ENCODE peak calls at places on chromosome 7, in six cellular contexts. F is GM12865; N is CD8-positive, alpha-beta T cell; Z is upper lobe of right lung; W is Panc1; E is A549. G is an unnamed sample.

GRCh38 chr7:121744877-121745276 is 128.1 kb upstream of the PTPRZ1 start:
- DNase-seq in F (no peak), N (no peak), Z (no peak), W (no peak), E (no peak), G (no peak)

GRCh38 chr7:70259497-70259896 is 661.2 kb downstream of the AUTS2 start:
- DNase-seq in F (no peak), N (no peak), Z (no peak), W (no peak), E (no peak), G (no peak)

GRCh38 chr7:753190-753589 is 26.1 kb upstream of the PRKAR1B start:
- DNase-seq in F (no peak), N (no peak), Z (peak), W (no peak), E (no peak), G (no peak)

GRCh38 chr7:47256016-47256415 is 325.9 kb downstream of the TNS3 start:
- DNase-seq in F (no peak), N (no peak), Z (no peak), W (no peak), E (no peak), G (no peak)

GRCh38 chr7:85095816-85096215 is 91.0 kb downstream of the SEMA3D start:
- DNase-seq in F (no peak), N (no peak), Z (no peak), W (no peak), E (no peak), G (no peak)

GRCh38 chr7:36277247-36277542 is 112.5 kb upstream of the ANLN start:
- DNase-seq in F (no peak), N (peak), Z (no peak), W (no peak), E (no peak), G (no peak)

GRCh38 chr7:42016517-42016916 is 220.5 kb downstream of the GLI3 start:
- DNase-seq in F (no peak), N (no peak), Z (no peak), W (no peak), E (no peak), G (no peak)

GRCh38 chr7:29249383-29249750 is 54.8 kb downstream of the CHN2 start:
- DNase-seq in F (no peak), N (no peak), Z (no peak), W (no peak), E (no peak), G (no peak)

GRCh38 chr7:44376429-44377133 is 51.2 kb upstream of the CAMK2B start:
- DNase-seq in F (no peak), N (peak), Z (no peak), W (no peak), E (no peak), G (no peak)

GRCh38 chr7:16357474-16357873 is 63.9 kb downstream of the CRPPA start:
- DNase-seq in F (no peak), N (no peak), Z (no peak), W (no peak), E (no peak), G (no peak)

GRCh38 chr7:38973760-38974159 is 3.9 kb upstream of the POU6F2 start:
- DNase-seq in F (no peak), N (no peak), Z (no peak), W (no peak), E (no peak), G (no peak)

GRCh38 chr7:66493235-66494181 is 135.2 kb upstream of the KCTD7 start:
- DNase-seq in F (peak), N (peak), Z (peak), W (peak), E (peak), G (peak)

GRCh38 chr7:118755067-118755625 is 530.6 kb downstream of the ANKRD7 start:
- DNase-seq in F (no peak), N (no peak), Z (no peak), W (no peak), E (no peak), G (no peak)

GRCh38 chr7:136324073-136324704 is 347.0 kb upstream of the MTPN start:
- DNase-seq in F (no peak), N (no peak), Z (no peak), W (no peak), E (no peak), G (no peak)

GRCh38 chr7:20280475-20281351 is 50.0 kb upstream of the ITGB8 start:
- DNase-seq in F (no peak), N (no peak), Z (no peak), W (no peak), E (no peak), G (no peak)

GRCh38 chr7:143303733-143304132 is 12.2 kb upstream of the CLCN1 start:
- DNase-seq in F (no peak), N (no peak), Z (no peak), W (no peak), E (no peak), G (no peak)

GRCh38 chr7:27248911-27249723 is 6.5 kb downstream of the EVX1 start:
- DNase-seq in F (no peak), N (no peak), Z (no peak), W (no peak), E (no peak), G (no peak)

GRCh38 chr7:27586825-27587224 is 75.9 kb downstream of the HIBADH start:
- DNase-seq in F (peak), N (no peak), Z (no peak), W (no peak), E (no peak), G (peak)

GRCh38 chr7:81725496-81726117 is 44.2 kb downstream of the HGF start:
- DNase-seq in F (no peak), N (no peak), Z (no peak), W (peak), E (peak), G (no peak)

GRCh38 chr7:70660154-70660818 is 471.7 kb upstream of the GALNT17 start:
- DNase-seq in F (peak), N (peak), Z (no peak), W (no peak), E (no peak), G (no peak)

GRCh38 chr7:155959894-155960293 is 147.6 kb upstream of the SHH start:
- DNase-seq in F (no peak), N (no peak), Z (no peak), W (no peak), E (no peak), G (no peak)

GRCh38 chr7:38607466-38607865 is 23.7 kb downstream of the AMPH start:
- DNase-seq in F (no peak), N (no peak), Z (no peak), W (no peak), E (no peak), G (no peak)

GRCh38 chr7:4549681-4550080 is 132.4 kb upstream of the FOXK1 start:
- DNase-seq in F (no peak), N (no peak), Z (no peak), W (no peak), E (no peak), G (no peak)

GRCh38 chr7:131108212-131108980 is 219.3 kb upstream of the MKLN1 start:
- DNase-seq in F (peak), N (peak), Z (no peak), W (no peak), E (peak), G (peak)

GRCh38 chr7:16071246-16071857 is 350.0 kb downstream of the CRPPA start:
- DNase-seq in F (peak), N (no peak), Z (no peak), W (peak), E (peak), G (peak)

GRCh38 chr7:38746438-38746837 is 115.3 kb upstream of the AMPH start:
- DNase-seq in F (no peak), N (no peak), Z (no peak), W (no peak), E (no peak), G (no peak)

GRCh38 chr7:147413243-147413642 is 1177.3 kb upstream of the C7orf33 start:
- DNase-seq in F (no peak), N (no peak), Z (no peak), W (no peak), E (no peak), G (no peak)
- H3K4me3 ChIP-seq in F (no peak), N (no peak), Z (no peak), W (no peak), E (no peak), G (no peak)

DNA sequence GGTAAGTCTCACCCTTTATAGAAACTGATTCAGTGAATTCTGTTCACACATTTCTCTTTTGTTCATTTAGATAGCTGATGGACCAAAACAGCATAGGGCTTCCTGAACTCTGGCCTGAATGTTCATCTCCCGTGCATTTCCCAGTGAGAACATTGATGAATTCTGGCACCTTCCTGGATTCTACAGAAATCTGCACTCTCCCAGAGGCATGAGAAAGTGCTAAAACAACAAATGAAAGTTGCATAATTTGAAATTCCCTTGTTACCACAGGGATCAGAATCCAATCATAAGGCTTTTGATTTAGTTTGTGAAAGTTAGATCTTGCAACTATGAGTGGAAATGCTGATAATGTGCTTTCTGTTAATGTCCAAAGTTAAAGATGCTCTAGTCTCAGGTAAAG is 29.7 kb upstream of the SCIN start:
- DNase-seq in F (no peak), N (no peak), Z (no peak), W (no peak), E (no peak), G (no peak)
- TF ChIP-seq CTCF in F (no peak), N (no peak), Z (no peak), W (no peak), E (no peak), G (no peak)

DNA sequence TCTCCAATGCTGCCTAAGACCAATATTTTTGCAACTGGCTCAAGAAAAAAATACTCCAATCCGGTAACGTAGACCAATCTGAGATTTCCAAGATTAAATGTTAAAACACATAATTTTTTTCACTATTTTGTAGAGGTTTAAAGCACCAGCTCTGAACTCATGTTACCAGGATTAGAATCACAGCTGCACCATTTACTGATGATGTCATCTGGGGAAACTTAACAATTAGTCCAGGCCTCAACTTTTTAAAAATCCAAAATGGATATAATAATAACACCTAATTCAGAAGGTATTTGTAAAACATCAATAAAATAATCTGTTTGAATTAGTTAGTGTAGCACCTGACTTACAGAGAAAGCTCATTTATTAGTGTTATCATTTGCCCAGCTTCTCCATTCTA is 14.4 kb downstream of the PON1 start:
- DNase-seq in F (no peak), N (no peak), Z (no peak), W (no peak), E (no peak), G (no peak)
- H3K4me3 ChIP-seq in F (no peak), N (no peak), Z (no peak), W (no peak), E (no peak), G (no peak)

GRCh38 chr7:77995717-77996116 is 197.1 kb downstream of the PHTF2 start:
- DNase-seq in F (no peak), N (no peak), Z (no peak), W (no peak), E (peak), G (no peak)
- TF ChIP-seq CTCF in F (no peak), N (no peak), Z (no peak), W (peak), E (no peak), G (peak)

GRCh38 chr7:149838992-149839408 is 825 bp downstream of the ZNF862 start:
- DNase-seq in F (no peak), N (no peak), Z (no peak), W (no peak), E (peak), G (no peak)

GRCh38 chr7:149837620-149838223 is 453 bp upstream of the ZNF862 start:
- DNase-seq in F (no peak), N (no peak), Z (peak), W (no peak), E (no peak), G (no peak)

GRCh38 chr7:149838224-149838991 is at the start of gene ZNF862:
- DNase-seq in F (peak), N (peak), Z (peak), W (peak), E (peak), G (peak)

GRCh38 chr7:149836434-149836833 is 1.7 kb upstream of the ZNF862 start:
- DNase-seq in F (no peak), N (no peak), Z (no peak), W (no peak), E (no peak), G (no peak)

DNA sequence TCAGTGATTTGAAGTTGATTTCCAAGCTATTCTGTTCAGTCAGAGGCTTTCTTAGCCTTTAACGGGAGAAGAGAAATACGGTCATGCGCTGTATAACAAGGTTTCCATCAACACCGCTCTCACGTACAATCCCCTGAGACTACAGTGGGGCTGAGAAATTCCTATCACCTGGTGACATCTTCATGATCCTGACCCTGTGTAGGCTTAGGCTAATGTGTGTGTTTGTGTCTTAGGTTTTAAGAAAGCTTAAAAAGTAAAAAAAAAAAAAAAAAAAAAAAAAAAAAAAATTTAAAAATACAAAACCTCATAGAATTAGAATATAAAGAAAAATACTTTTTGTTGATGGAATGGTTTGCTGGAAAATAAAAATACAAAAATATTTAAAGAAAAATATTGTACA is 1.8 kb downstream of the ZNF862 start:
- DNase-seq in F (no peak), N (no peak), Z (no peak), W (no peak), E (no peak), G (no peak)
- H3K4me3 ChIP-seq in F (no peak), N (no peak), Z (no peak), W (no peak), E (no peak), G (no peak)

DNA sequence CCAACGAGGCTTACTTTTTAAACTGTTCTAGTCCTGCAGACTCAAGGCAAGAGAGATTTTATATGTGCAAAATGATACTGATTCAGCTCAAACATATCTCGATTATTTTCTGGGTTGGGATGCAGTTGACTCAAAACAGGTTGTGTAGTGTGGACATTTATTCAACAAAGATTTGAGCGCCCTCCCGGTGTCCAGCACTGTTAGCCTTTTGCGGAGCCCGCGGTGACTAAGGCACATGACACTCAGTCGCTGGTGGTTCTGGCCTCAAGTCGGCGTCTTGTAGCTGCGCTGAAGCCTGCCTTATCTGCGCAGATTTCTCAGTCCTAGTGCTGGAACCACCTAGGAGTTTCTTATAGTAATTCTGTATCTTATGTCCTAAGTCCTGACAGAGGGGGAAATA is 938 bp upstream of the CADPS2 start:
- DNase-seq in F (peak), N (no peak), Z (peak), W (peak), E (peak), G (no peak)
- TF ChIP-seq CTCF in F (no peak), N (no peak), Z (peak), W (peak), E (no peak), G (no peak)